ENCODE peak calls at places on chromosomes 7 and 10, in four cellular contexts. Q is GM12891, F is GM12878, U is HL-60. I is an unnamed sample.

GRCh38 chr7:111650456-111650999 is 88.2 kb upstream of the IMMP2L start:
- DNase-seq in U (no peak), Q (no peak), F (no peak), I (no peak)

GRCh38 chr7:28954936-28955335 is 3.2 kb downstream of the TRIL start:
- DNase-seq in Q (no peak), F (no peak), U (no peak), I (no peak)

GRCh38 chr7:86961686-86962085 is 97.8 kb downstream of the ELAPOR2 start:
- DNase-seq in Q (no peak), F (no peak), U (no peak), I (no peak)

GRCh38 chr10:4503076-4503475 is 322.9 kb upstream of the AKR1E2 start:
- DNase-seq in U (no peak), F (no peak), Q (no peak), I (no peak)

GRCh38 chr7:82158327-82158726 is 285.2 kb downstream of the CACNA2D1 start:
- DNase-seq in U (no peak), Q (no peak), F (no peak), I (no peak)

GRCh38 chr7:25615005-25615404 is 386.7 kb upstream of the NPVF start:
- DNase-seq in F (no peak), Q (no peak), U (peak), I (no peak)

GRCh38 chr10:60258429-60258797 is 131.3 kb downstream of the ANK3 start:
- DNase-seq in U (no peak), Q (no peak), F (no peak), I (no peak)

GRCh38 chr10:132811891-132812481 is 26.0 kb upstream of the NKX6-2 start:
- DNase-seq in Q (no peak), F (no peak), U (no peak), I (no peak)

GRCh38 chr7:116150588-116150987 is 59.8 kb upstream of the TES start:
- DNase-seq in U (no peak), F (no peak), Q (peak), I (no peak)

GRCh38 chr10:31031205-31031665 is 430 bp downstream of the ZNF438 start:
- DNase-seq in U (no peak), Q (no peak), F (peak), I (peak)

GRCh38 chr7:44062180-44062902 is 3.0 kb downstream of the PGAM2 start:
- DNase-seq in F (no peak), Q (no peak), U (no peak), I (no peak)

GRCh38 chr7:34247468-34247867 is 342.1 kb downstream of the BMPER start:
- DNase-seq in U (no peak), F (no peak), Q (no peak), I (no peak)

GRCh38 chr7:139893999-139894398 is 64.9 kb downstream of the TBXAS1 start:
- DNase-seq in Q (no peak), F (no peak), U (no peak), I (no peak)

GRCh38 chr7:138166681-138167080 is 90.4 kb downstream of the AKR1D1 start:
- DNase-seq in U (no peak), Q (no peak), F (no peak), I (no peak)

GRCh38 chr7:25859732-25860131 is 292.3 kb upstream of the NFE2L3 start:
- DNase-seq in Q (no peak), F (no peak), U (no peak), I (no peak)

GRCh38 chr7:117834983-117835664 is 38.1 kb downstream of the CTTNBP2 start:
- DNase-seq in U (no peak), F (no peak), Q (no peak), I (peak)

GRCh38 chr7:106039486-106040060 is 72.5 kb downstream of the SYPL1 start:
- DNase-seq in U (no peak), F (no peak), Q (no peak), I (no peak)

GRCh38 chr7:152402384-152403250 is 33.2 kb downstream of the KMT2C start:
- DNase-seq in F (no peak), U (no peak), Q (no peak), I (no peak)
- TF ChIP-seq SPI1 in F (no peak), U (no peak), Q (no peak), I (no peak)

DNA sequence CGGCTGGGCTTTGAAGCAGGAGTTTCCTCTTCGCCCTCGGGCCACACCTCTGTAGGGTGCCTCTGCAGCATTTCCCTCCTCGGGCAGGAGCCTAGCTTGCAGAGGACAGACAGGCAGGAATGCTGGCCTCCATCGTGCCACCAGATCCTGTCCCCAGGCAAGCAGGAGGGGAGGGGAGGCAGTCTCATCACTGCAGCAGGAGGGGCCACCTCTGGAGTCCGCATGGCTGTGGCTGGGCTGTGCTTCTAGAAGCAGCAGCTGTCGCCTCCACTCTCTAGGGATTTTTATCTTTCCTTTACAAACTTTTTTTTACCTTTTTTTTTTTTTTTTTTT is 181.4 kb downstream of the CUX1 start:
- DNase-seq in Q (no peak), F (no peak), U (no peak), I (no peak)
- TF ChIP-seq SPI1 in Q (no peak), F (no peak), U (no peak), I (no peak)

GRCh38 chr10:19756919-19757318 is 59.3 kb upstream of the PLXDC2 start:
- DNase-seq in Q (no peak), F (no peak), U (no peak), I (no peak)

GRCh38 chr10:19767876-19768275 is 48.4 kb upstream of the PLXDC2 start:
- DNase-seq in F (no peak), U (no peak), Q (no peak), I (no peak)

DNA sequence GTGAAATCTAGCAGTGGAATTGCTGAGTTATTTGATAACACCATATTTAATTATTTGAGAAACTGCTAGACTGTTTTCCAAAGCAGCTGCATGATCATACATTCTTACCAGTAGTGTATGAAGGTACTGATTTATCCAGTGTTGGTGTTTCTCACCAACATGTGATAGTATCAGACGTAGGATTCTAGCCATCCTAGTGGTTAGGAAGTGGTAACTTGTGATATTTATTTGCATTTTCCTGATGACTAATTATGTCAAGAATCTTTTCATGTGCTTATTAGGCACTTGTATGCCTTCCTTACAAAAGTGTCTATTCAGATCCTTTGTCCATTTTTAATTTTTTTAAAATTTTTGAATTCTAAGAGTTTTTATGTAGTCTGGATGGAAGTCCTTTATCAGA is 54.2 kb upstream of the PLXDC2 start:
- DNase-seq in F (no peak), U (no peak), Q (no peak), I (no peak)
- TF ChIP-seq SPI1 in F (no peak), U (no peak), Q (no peak), I (no peak)

GRCh38 chr7:45874408-45875131 is 1.7 kb upstream of the CCDC201 start:
- DNase-seq in U (no peak), F (no peak), Q (no peak), I (no peak)
- TF ChIP-seq SPI1 in U (no peak), F (no peak), Q (no peak), I (no peak)

DNA sequence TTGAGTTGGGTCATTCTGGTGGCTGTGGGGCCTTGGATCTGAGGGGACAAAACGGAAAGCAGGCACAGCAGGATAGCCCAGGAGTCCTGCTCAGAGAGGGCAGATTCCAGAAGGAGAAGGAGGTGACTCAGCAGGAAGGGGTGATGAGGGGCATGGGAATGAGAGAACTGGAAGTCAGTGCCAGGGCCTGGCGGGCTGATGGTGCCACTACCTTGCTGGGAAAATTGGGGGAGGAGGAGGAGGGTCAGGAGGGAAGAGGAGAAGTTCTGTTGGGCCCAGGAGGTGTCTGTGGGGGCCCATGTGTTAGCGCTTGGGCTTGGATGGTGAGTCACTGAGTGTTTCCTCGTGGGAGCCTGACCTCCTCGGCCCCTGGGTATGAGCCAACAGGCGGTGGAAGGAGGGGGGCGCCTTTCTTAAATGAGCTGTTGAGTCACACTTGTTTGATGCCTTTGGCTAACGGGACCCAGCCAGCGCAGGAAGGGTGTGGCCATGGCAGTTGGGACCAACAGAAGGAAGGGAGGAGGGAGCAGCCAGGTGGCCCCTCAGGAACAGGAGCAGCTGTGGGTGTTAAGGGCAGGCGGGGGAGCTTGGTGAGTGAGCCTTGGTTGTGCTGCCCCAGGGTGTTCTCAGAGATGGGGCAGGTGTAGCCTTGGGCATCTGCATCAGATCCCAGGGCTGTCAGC is 130.0 kb upstream of the BTBD16 start:
- DNase-seq in U (peak), F (no peak), Q (no peak), I (no peak)
- TF ChIP-seq SPI1 in U (no peak), F (no peak), Q (no peak), I (no peak)

DNA sequence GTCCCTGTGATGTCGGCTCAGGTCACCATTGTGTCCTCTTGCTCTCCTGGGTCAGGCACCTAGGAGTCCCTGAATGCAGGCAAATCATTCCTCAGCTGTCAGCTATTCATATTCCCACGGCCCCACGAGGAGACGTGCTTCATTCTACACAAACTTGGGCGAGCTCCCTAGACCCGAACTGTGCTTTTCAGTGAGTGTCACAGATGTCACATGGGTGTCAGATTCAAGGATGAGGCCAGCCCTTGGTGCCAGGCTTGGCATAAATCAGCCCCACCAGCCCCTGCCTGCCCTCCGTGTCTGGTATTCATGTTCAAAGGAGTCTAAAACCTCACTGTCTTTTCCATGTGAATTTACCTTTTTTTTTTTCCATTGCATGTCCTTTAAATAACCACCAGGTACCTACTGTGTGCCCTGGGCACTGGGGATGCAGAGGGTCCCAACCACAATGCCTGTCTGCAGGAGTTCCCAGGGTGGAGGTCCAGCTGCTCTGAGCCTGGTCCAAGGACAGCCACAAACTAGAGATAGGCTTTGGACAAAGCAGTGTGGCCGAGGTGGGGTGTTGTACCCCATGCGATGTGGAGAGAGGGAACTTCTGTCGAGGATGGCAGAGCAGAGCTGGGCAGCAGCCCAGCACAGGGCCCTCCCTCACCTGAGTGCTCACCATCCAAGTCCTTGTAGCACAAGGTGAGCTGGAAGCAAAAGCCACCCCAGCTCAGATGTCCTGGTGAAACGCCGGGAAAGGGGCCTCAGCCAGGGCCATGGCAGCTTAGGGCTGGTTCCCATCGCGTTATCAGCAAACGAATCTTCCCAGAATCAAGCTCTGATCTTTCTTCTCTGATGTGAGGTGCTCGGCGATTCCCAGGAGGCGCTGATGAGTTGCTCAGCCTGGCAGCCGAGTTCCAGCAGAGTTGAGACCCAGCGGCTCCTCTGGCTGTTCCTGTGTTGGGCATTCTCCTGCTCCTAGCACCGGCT is 611.9 kb downstream of the PTPRN2 start:
- DNase-seq in F (no peak), U (no peak), Q (no peak), I (no peak)
- TF ChIP-seq SPI1 in F (no peak), U (no peak), Q (no peak), I (no peak)

GRCh38 chr10:84493951-84494848 is 165.8 kb downstream of the CCSER2 start:
- DNase-seq in U (no peak), F (no peak), Q (no peak), I (no peak)
- TF ChIP-seq SPI1 in U (no peak), F (no peak), Q (no peak), I (no peak)

GRCh38 chr10:107529350-107529749 is 364.8 kb upstream of the SORCS1 start:
- DNase-seq in F (no peak), Q (no peak), U (no peak), I (no peak)
- TF ChIP-seq SPI1 in F (no peak), Q (no peak), U (no peak), I (no peak)

GRCh38 chr7:17599733-17600685 is 301.6 kb downstream of the AHR start:
- DNase-seq in F (no peak), Q (no peak), U (no peak), I (no peak)
- TF ChIP-seq SPI1 in F (no peak), Q (no peak), U (no peak), I (no peak)